ENCODE peak calls at places on chromosome 5, in five cellular contexts. V, T, Y, R and K are unnamed samples.

GRCh38 chr5:36575367-36575781 is 31.0 kb upstream of the SLC1A3 start:
- DNase-seq in V (no peak), T (no peak), Y (no peak), R (no peak), K (peak; percentile 43)

GRCh38 chr5:67160985-67161384 is 35.6 kb downstream of the CD180 start:
- DNase-seq in V (no peak), T (no peak), Y (no peak), R (no peak), K (peak; percentile 47)

GRCh38 chr5:162193012-162193411 is 125.4 kb downstream of the GABRG2 start:
- DNase-seq in V (no peak), T (no peak), Y (no peak), R (no peak), K (no peak)

GRCh38 chr5:7396169-7397004 is 449 bp downstream of the ADCY2 start:
- DNase-seq in V (no peak), T (no peak), Y (no peak), R (no peak), K (peak; percentile 8)

GRCh38 chr5:154842689-154843530 is 7.5 kb downstream of the FAXDC2 start:
- DNase-seq in V (no peak), T (no peak), Y (no peak), R (no peak), K (no peak)

GRCh38 chr5:56048124-56048523 is 53.4 kb upstream of the IL6ST start:
- DNase-seq in V (no peak), T (no peak), Y (no peak), R (no peak), K (no peak)

GRCh38 chr5:52748590-52748989 is 39.1 kb upstream of the ITGA1 start:
- DNase-seq in V (no peak), T (no peak), Y (no peak), R (no peak), K (no peak)

GRCh38 chr5:159001247-159001646 is 98.5 kb downstream of the EBF1 start:
- DNase-seq in V (no peak), T (no peak), Y (no peak), R (no peak), K (peak; percentile 73)

GRCh38 chr5:169272731-169273401 is 28.1 kb downstream of the SLIT3 start:
- DNase-seq in V (no peak), T (no peak), Y (no peak), R (peak; percentile 88), K (no peak)

GRCh38 chr5:67142816-67143215 is 53.8 kb downstream of the CD180 start:
- DNase-seq in V (no peak), T (no peak), Y (no peak), R (no peak), K (no peak)

GRCh38 chr5:66306105-66306843 is 162.2 kb downstream of the SREK1 start:
- DNase-seq in V (no peak), T (no peak), Y (peak; percentile 29), R (peak; percentile 58), K (peak; percentile 73)

GRCh38 chr5:179623906-179624741 is 653 bp upstream of the HNRNPH1 start:
- DNase-seq in V (peak; percentile 81), T (no peak), Y (peak; percentile 60), R (no peak), K (peak; percentile 93)

GRCh38 chr5:40089269-40089668 is 590.4 kb upstream of the PTGER4 start:
- DNase-seq in V (no peak), T (no peak), Y (no peak), R (no peak), K (peak; percentile 28)

GRCh38 chr5:116626272-116626723 is 51.7 kb upstream of the SEMA6A start:
- DNase-seq in V (peak; percentile 89), T (no peak), Y (peak; percentile 69), R (peak; percentile 69), K (peak; percentile 84)

GRCh38 chr5:127976991-127977717 is 106.4 kb upstream of the SLC12A2 start:
- DNase-seq in V (no peak), T (no peak), Y (no peak), R (no peak), K (no peak)

GRCh38 chr5:119304439-119304838 is 51.4 kb upstream of the TNFAIP8 start:
- DNase-seq in V (no peak), T (no peak), Y (no peak), R (no peak), K (peak; percentile 23)

GRCh38 chr5:95861221-95861857 is 38.8 kb upstream of the GLRX start:
- DNase-seq in V (peak; percentile 88), T (no peak), Y (peak; percentile 78), R (no peak), K (peak; percentile 99)

GRCh38 chr5:14296533-14297331 is 153.6 kb downstream of the TRIO start:
- DNase-seq in V (no peak), T (no peak), Y (no peak), R (peak; percentile 95), K (peak; percentile 31)

GRCh38 chr5:176529116-176529823 is 7.9 kb downstream of the RNF44 start:
- DNase-seq in V (no peak), T (no peak), Y (no peak), R (peak; percentile 85), K (no peak)

GRCh38 chr5:121158433-121158832 is 693.2 kb upstream of the FTMT start:
- DNase-seq in V (no peak), T (no peak), Y (no peak), R (no peak), K (no peak)

GRCh38 chr5:151406322-151406947 is 41.0 kb upstream of the SLC36A1 start:
- DNase-seq in V (no peak), T (no peak), Y (no peak), R (no peak), K (peak; percentile 4)